ENCODE peak calls at places on chromosomes 11 and 22, in eight cellular contexts. One of them, this sample, is unnamed.

GRCh38 chr11:44004452-44004833 is 43.3 kb upstream of the ACCSL start:
- DNase-seq in epithelial cell of proximal tubule: no peak
- DNase-seq in coronary artery: peak
- DNase-seq in MM.1S: no peak
- DNase-seq in spleen: no peak
- DNase-seq in transverse colon: no peak
- DNase-seq in NB4: no peak
- DNase-seq in endodermal cell: no peak
- DNase-seq in this sample: no peak

GRCh38 chr11:15764329-15764728 is 592.0 kb downstream of the SOX6 start:
- DNase-seq in epithelial cell of proximal tubule: no peak
- DNase-seq in coronary artery: no peak
- DNase-seq in MM.1S: no peak
- DNase-seq in spleen: no peak
- DNase-seq in transverse colon: no peak
- DNase-seq in NB4: no peak
- DNase-seq in endodermal cell: no peak
- DNase-seq in this sample: no peak

GRCh38 chr11:68798221-68798813 is 43.4 kb downstream of the CPT1A start:
- DNase-seq in epithelial cell of proximal tubule: no peak
- DNase-seq in coronary artery: no peak
- DNase-seq in MM.1S: no peak
- DNase-seq in spleen: peak
- DNase-seq in transverse colon: peak
- DNase-seq in NB4: peak
- DNase-seq in endodermal cell: peak
- DNase-seq in this sample: peak

GRCh38 chr22:35863432-35863831 is 145.8 kb downstream of the APOL5 start:
- DNase-seq in epithelial cell of proximal tubule: no peak
- DNase-seq in coronary artery: no peak
- DNase-seq in MM.1S: no peak
- DNase-seq in spleen: no peak
- DNase-seq in transverse colon: no peak
- DNase-seq in NB4: no peak
- DNase-seq in endodermal cell: no peak
- DNase-seq in this sample: no peak

GRCh38 chr11:65121447-65121864 is 478 bp downstream of the FAU start:
- DNase-seq in epithelial cell of proximal tubule: no peak
- DNase-seq in coronary artery: no peak
- DNase-seq in MM.1S: peak
- DNase-seq in spleen: peak
- DNase-seq in transverse colon: peak
- DNase-seq in NB4: peak
- DNase-seq in endodermal cell: peak
- DNase-seq in this sample: no peak

GRCh38 chr11:69413993-69414392 is 67.5 kb upstream of the LINC01488 start:
- DNase-seq in epithelial cell of proximal tubule: no peak
- DNase-seq in coronary artery: no peak
- DNase-seq in MM.1S: no peak
- DNase-seq in spleen: no peak
- DNase-seq in transverse colon: no peak
- DNase-seq in NB4: no peak
- DNase-seq in endodermal cell: no peak
- DNase-seq in this sample: no peak

GRCh38 chr22:38467904-38468760 is at the start of gene KDELR3:
- DNase-seq in epithelial cell of proximal tubule: no peak
- DNase-seq in coronary artery: no peak
- DNase-seq in MM.1S: no peak
- DNase-seq in spleen: peak
- DNase-seq in transverse colon: peak
- DNase-seq in NB4: peak
- DNase-seq in endodermal cell: peak
- DNase-seq in this sample: peak

GRCh38 chr11:64477675-64478074 is 113.3 kb upstream of the SLC22A12 start:
- DNase-seq in epithelial cell of proximal tubule: no peak
- DNase-seq in coronary artery: no peak
- DNase-seq in MM.1S: no peak
- DNase-seq in spleen: no peak
- DNase-seq in transverse colon: no peak
- DNase-seq in NB4: no peak
- DNase-seq in endodermal cell: no peak
- DNase-seq in this sample: no peak

GRCh38 chr11:64801591-64802369 is 1.2 kb downstream of the MAP4K2 start:
- DNase-seq in epithelial cell of proximal tubule: no peak
- DNase-seq in coronary artery: no peak
- DNase-seq in MM.1S: no peak
- DNase-seq in spleen: peak
- DNase-seq in transverse colon: no peak
- DNase-seq in NB4: peak
- DNase-seq in endodermal cell: no peak
- DNase-seq in this sample: no peak

DNA sequence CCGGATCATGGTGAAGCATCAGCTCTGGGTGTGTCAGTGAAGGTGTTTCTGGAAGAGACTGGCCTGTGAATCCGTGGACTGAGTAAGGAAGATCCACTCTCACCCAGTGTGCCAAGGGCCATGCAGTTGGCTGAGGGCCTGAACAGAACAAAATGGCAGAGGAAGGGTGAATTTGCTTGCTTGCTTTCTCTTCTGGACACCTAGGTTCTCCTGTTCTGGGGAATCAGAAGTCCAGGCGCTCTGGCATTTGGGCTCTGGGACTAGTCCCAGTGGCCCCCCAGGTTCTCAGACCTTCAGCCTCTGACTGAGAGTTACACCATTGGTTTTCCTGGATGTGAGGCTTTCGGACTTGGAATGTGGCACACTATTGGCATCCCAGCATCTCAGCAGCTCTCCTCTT is 1170.8 kb downstream of the TBC1D22A start:
- DNase-seq in epithelial cell of proximal tubule: no peak
- DNase-seq in coronary artery: no peak
- DNase-seq in MM.1S: no peak
- DNase-seq in spleen: no peak
- DNase-seq in transverse colon: no peak
- DNase-seq in NB4: no peak
- DNase-seq in endodermal cell: no peak
- DNase-seq in this sample: no peak
- TF ChIP-seq CTCF in epithelial cell of proximal tubule: no peak
- TF ChIP-seq CTCF in coronary artery: no peak
- TF ChIP-seq CTCF in MM.1S: no peak
- TF ChIP-seq CTCF in spleen: no peak
- TF ChIP-seq CTCF in transverse colon: no peak
- TF ChIP-seq CTCF in NB4: no peak
- TF ChIP-seq CTCF in endodermal cell: no peak
- TF ChIP-seq CTCF in this sample: no peak

DNA sequence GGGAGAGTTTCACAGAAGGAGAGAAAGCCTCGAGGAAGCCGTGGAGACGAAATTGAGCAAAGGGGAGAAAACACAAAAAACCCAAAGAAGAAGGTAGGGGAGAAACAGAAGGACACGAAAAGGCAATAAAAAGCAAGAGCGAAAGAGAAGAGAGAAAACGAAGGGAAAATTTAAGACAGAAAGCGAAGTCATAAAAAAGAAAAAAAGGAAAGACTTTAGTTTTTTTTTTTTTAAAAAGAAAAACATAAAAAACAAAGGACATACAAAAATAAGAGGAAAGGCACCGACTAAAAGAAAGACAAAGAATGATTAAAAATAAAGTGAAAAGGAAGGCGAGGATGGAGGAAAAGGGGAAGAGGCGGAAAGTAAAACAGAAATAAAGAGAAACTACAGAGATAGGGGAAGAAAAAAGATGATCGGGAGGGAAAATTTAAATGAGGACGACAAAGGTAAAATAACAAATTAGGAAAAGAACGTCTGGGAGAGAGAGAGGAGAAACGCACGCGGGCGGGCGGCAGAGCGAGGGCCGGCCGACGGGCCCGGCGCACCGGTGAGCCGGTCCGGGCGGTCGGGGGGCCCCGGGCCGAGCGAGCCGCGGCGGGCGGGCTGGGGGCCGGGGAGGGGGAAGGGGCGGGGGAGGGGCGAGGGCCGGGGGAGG is 455 bp upstream of the TBX1 start:
- DNase-seq in epithelial cell of proximal tubule: no peak
- DNase-seq in coronary artery: no peak
- DNase-seq in MM.1S: no peak
- DNase-seq in spleen: no peak
- DNase-seq in transverse colon: no peak
- DNase-seq in NB4: peak
- DNase-seq in endodermal cell: no peak
- DNase-seq in this sample: no peak
- H3K4me3 ChIP-seq in epithelial cell of proximal tubule: no peak
- H3K4me3 ChIP-seq in coronary artery: peak
- H3K4me3 ChIP-seq in MM.1S: no peak
- H3K4me3 ChIP-seq in spleen: peak
- H3K4me3 ChIP-seq in transverse colon: no peak
- H3K4me3 ChIP-seq in NB4: peak
- H3K4me3 ChIP-seq in endodermal cell: no peak
- H3K4me3 ChIP-seq in this sample: no peak

DNA sequence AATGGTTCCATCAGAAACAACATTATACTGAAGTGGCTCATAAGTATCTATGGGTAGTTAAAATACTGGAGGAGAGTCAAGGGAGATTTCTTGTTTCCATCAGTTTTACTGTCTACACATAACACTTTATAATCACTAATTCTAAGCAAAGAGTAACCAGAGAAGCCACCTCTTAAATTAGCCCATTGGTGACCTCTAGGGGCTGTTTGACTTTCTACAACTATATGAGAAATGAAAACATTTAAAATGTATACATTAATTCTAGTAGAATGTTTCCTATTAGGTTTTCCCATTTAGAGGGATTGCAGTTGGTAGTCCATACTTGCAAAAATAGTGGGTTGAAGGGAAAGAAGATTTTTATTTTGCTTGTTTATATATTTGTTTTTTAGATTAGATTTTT is 504.3 kb downstream of the FAM181B start:
- DNase-seq in epithelial cell of proximal tubule: peak
- DNase-seq in coronary artery: no peak
- DNase-seq in MM.1S: peak
- DNase-seq in spleen: no peak
- DNase-seq in transverse colon: no peak
- DNase-seq in NB4: peak
- DNase-seq in endodermal cell: no peak
- DNase-seq in this sample: peak
- TF ChIP-seq CTCF in epithelial cell of proximal tubule: peak
- TF ChIP-seq CTCF in coronary artery: no peak
- TF ChIP-seq CTCF in MM.1S: peak
- TF ChIP-seq CTCF in spleen: no peak
- TF ChIP-seq CTCF in transverse colon: peak
- TF ChIP-seq CTCF in NB4: peak
- TF ChIP-seq CTCF in endodermal cell: peak
- TF ChIP-seq CTCF in this sample: peak

GRCh38 chr22:37163096-37163489 is 13.4 kb upstream of the IL2RB start:
- DNase-seq in epithelial cell of proximal tubule: no peak
- DNase-seq in coronary artery: no peak
- DNase-seq in MM.1S: no peak
- DNase-seq in spleen: no peak
- DNase-seq in transverse colon: no peak
- DNase-seq in NB4: no peak
- DNase-seq in endodermal cell: no peak
- DNase-seq in this sample: no peak
- H3K4me3 ChIP-seq in epithelial cell of proximal tubule: no peak
- H3K4me3 ChIP-seq in coronary artery: no peak
- H3K4me3 ChIP-seq in MM.1S: no peak
- H3K4me3 ChIP-seq in spleen: no peak
- H3K4me3 ChIP-seq in transverse colon: no peak
- H3K4me3 ChIP-seq in NB4: no peak
- H3K4me3 ChIP-seq in endodermal cell: no peak
- H3K4me3 ChIP-seq in this sample: peak

DNA sequence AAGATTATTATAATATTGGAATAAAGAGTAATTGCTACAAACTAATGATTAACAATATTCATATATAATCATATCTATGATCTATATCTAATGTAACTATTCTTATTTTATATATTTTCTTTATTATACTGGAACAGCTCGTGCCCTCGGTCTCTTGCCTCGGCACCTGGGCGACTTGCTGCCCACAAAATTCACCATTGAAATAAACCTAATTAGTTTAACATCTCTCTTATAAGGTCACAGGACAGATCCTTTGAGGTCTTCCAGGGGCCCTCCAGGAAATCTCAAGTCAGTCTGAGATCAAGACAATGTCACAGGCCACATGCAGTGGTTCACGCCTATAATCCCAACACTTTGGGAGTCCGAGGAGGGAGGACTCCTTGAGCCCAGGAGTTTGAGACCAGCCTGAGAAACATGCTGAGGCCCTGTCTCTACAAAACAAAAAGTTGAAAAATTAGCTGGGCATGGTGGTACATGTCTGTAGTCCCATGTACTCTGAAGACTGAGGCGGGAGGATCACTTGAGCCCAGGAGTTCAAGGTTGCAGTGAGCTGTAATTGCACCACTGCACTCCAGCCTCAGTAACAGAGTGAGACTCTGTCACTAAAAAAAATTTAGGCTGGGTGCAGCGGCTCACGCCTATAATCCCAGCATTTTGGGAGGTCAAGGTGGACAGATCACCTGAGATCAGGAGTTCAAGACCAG is 6.6 kb upstream of the TXNRD2 start:
- DNase-seq in epithelial cell of proximal tubule: no peak
- DNase-seq in coronary artery: peak
- DNase-seq in MM.1S: no peak
- DNase-seq in spleen: no peak
- DNase-seq in transverse colon: no peak
- DNase-seq in NB4: no peak
- DNase-seq in endodermal cell: peak
- DNase-seq in this sample: no peak
- TF ChIP-seq CTCF in epithelial cell of proximal tubule: no peak
- TF ChIP-seq CTCF in coronary artery: no peak
- TF ChIP-seq CTCF in MM.1S: no peak
- TF ChIP-seq CTCF in spleen: no peak
- TF ChIP-seq CTCF in transverse colon: no peak
- TF ChIP-seq CTCF in NB4: no peak
- TF ChIP-seq CTCF in endodermal cell: no peak
- TF ChIP-seq CTCF in this sample: no peak

GRCh38 chr11:115219378-115219777 is 284.8 kb downstream of the CADM1 start:
- DNase-seq in epithelial cell of proximal tubule: no peak
- DNase-seq in coronary artery: no peak
- DNase-seq in MM.1S: no peak
- DNase-seq in spleen: no peak
- DNase-seq in transverse colon: no peak
- DNase-seq in NB4: no peak
- DNase-seq in endodermal cell: no peak
- DNase-seq in this sample: no peak
- H3K4me3 ChIP-seq in epithelial cell of proximal tubule: no peak
- H3K4me3 ChIP-seq in coronary artery: no peak
- H3K4me3 ChIP-seq in MM.1S: no peak
- H3K4me3 ChIP-seq in spleen: no peak
- H3K4me3 ChIP-seq in transverse colon: no peak
- H3K4me3 ChIP-seq in NB4: no peak
- H3K4me3 ChIP-seq in endodermal cell: no peak
- H3K4me3 ChIP-seq in this sample: no peak

This sample was measured in GM12865.